ENCODE peak calls at places on chromosomes 5 and 9, in six cellular contexts. P, O, Y, E, A and Q are unnamed samples.

GRCh38 chr9:115137511-115137910 is 19.6 kb upstream of the TNC start:
- DNase-seq in P (no peak), O (no peak), Y (no peak), E (no peak), A (no peak), Q (no peak)

GRCh38 chr5:127942246-127943060 is 141.1 kb upstream of the SLC12A2 start:
- DNase-seq in P (peak), O (no peak), Y (peak), E (no peak), A (no peak), Q (no peak)

GRCh38 chr5:113487779-113488644 is at the start of gene MCC:
- DNase-seq in P (peak), O (peak), Y (peak), E (peak), A (peak), Q (no peak)

GRCh38 chr9:86352440-86353106 is 1.6 kb downstream of the TUT7 start:
- DNase-seq in P (no peak), O (no peak), Y (no peak), E (no peak), A (no peak), Q (no peak)

GRCh38 chr5:86861514-86861913 is 243.8 kb downstream of the COX7C start:
- DNase-seq in P (no peak), O (peak), Y (peak), E (no peak), A (no peak), Q (no peak)

GRCh38 chr5:91956738-91957137 is 573.6 kb upstream of the ARRDC3 start:
- DNase-seq in P (no peak), O (peak), Y (no peak), E (no peak), A (no peak), Q (no peak)

GRCh38 chr5:102823441-102823874 is 68.4 kb downstream of the PAM start:
- DNase-seq in P (no peak), O (no peak), Y (no peak), E (no peak), A (no peak), Q (no peak)

GRCh38 chr5:109585012-109585599 is 104.6 kb upstream of the MAN2A1 start:
- DNase-seq in P (peak), O (no peak), Y (no peak), E (no peak), A (no peak), Q (no peak)

GRCh38 chr5:2634399-2635176 is 116.9 kb downstream of the IRX2 start:
- DNase-seq in P (no peak), O (no peak), Y (no peak), E (no peak), A (no peak), Q (no peak)

GRCh38 chr9:124309665-124310064 is 51.9 kb downstream of the NEK6 start:
- DNase-seq in P (peak), O (no peak), Y (peak), E (peak), A (no peak), Q (no peak)

GRCh38 chr5:33688041-33688980 is 203.5 kb downstream of the ADAMTS12 start:
- DNase-seq in P (peak), O (no peak), Y (no peak), E (no peak), A (no peak), Q (no peak)

GRCh38 chr9:5305741-5306140 is 1.2 kb upstream of the RLN2 start:
- DNase-seq in P (no peak), O (no peak), Y (no peak), E (no peak), A (no peak), Q (no peak)

GRCh38 chr5:111173476-111173875 is 50.7 kb upstream of the CAMK4 start:
- DNase-seq in P (no peak), O (no peak), Y (no peak), E (no peak), A (no peak), Q (no peak)

GRCh38 chr9:137611623-137612609 is 6.4 kb downstream of the ARRDC1 start:
- DNase-seq in P (peak), O (no peak), Y (peak), E (peak), A (peak), Q (no peak)

GRCh38 chr9:74804018-74804385 is 83.7 kb downstream of the TRPM6 start:
- DNase-seq in P (peak), O (no peak), Y (peak), E (peak), A (peak), Q (no peak)

GRCh38 chr9:1959347-1959746 is 55.8 kb upstream of the SMARCA2 start:
- DNase-seq in P (no peak), O (no peak), Y (no peak), E (no peak), A (no peak), Q (no peak)

GRCh38 chr9:103139891-103140290 is 144.8 kb downstream of the CYLC2 start:
- DNase-seq in P (no peak), O (no peak), Y (no peak), E (no peak), A (no peak), Q (no peak)

GRCh38 chr9:115691097-115691496 is 462.5 kb upstream of the PAPPA start:
- DNase-seq in P (peak), O (no peak), Y (peak), E (peak), A (no peak), Q (no peak)

GRCh38 chr5:154430961-154431630 is 14.7 kb upstream of the SAP30L start:
- DNase-seq in P (no peak), O (no peak), Y (no peak), E (no peak), A (no peak), Q (no peak)

GRCh38 chr5:151718653-151719052 is 31.9 kb upstream of the SPARC start:
- DNase-seq in P (no peak), O (no peak), Y (no peak), E (no peak), A (no peak), Q (no peak)
- H3K4me3 ChIP-seq in P (no peak), O (no peak), Y (no peak), E (no peak), A (no peak), Q (no peak)

DNA sequence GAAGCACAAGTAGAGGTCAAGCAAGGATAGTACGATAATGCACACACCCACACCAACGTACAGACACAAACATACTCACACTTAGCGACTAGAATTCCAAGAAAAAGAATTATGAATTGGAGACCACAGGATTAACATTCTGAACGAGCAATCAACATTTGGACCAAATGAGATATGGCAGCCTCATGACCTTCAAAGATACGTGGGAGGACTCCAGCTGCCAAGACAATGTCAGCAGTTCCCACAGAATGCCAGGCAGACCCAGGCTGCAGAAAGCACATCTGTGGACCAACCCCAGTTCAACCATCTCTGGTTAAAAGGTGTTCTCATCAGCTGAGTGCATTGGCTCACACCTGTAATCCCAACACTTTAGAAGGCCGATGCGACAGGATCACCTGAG is 187.6 kb upstream of the GRAMD2B start:
- DNase-seq in P (no peak), O (no peak), Y (no peak), E (no peak), A (no peak), Q (no peak)
- H3K4me3 ChIP-seq in P (no peak), O (no peak), Y (no peak), E (no peak), A (no peak), Q (no peak)

GRCh38 chr5:174311531-174312269 is 266.2 kb downstream of the NSG2 start:
- DNase-seq in P (peak), O (peak), Y (peak), E (no peak), A (no peak), Q (peak)
- H3K4me3 ChIP-seq in P (peak), O (peak), Y (peak), E (peak), A (peak), Q (no peak)

GRCh38 chr9:78599939-78600338 is 303.0 kb downstream of the PSAT1 start:
- DNase-seq in P (no peak), O (no peak), Y (no peak), E (no peak), A (no peak), Q (no peak)

GRCh38 chr9:78605029-78605930 is 308.4 kb downstream of the PSAT1 start:
- DNase-seq in P (no peak), O (no peak), Y (no peak), E (no peak), A (no peak), Q (no peak)

GRCh38 chr9:78606011-78606410 is 309.1 kb downstream of the PSAT1 start:
- DNase-seq in P (no peak), O (no peak), Y (no peak), E (no peak), A (no peak), Q (no peak)

GRCh38 chr9:78598120-78598519 is 301.2 kb downstream of the PSAT1 start:
- DNase-seq in P (no peak), O (no peak), Y (no peak), E (no peak), A (peak), Q (no peak)

DNA sequence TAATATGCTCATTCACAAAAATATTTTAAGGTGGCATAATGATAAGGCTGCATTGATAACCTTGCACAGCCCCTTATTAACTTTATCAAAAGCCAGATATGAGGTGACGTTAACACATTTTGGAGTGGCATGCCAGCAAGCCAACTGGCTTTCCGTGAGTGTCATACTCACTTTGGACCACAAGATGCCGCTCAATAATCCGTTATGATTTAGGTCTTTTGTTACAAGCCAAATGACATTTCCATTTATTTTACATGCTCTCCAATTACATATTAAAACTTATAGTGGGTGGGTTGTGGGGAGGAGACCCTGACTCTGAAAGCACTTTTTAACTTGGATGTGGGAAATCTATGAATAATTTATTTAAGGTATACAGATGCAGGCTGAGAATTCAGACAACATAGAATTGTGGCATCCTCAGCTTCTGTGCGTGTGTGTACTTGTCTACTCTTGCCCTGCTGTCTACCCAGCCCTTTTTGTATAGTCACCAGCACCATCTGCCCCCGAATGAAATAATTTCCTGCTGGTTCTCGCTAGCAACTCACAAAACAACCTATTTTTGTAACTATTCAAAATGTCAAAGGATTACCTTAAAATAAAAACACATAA is 305.1 kb downstream of the PSAT1 start:
- DNase-seq in P (peak), O (peak), Y (peak), E (peak), A (peak), Q (peak)
- H3K4me3 ChIP-seq in P (peak), O (no peak), Y (no peak), E (peak), A (no peak), Q (no peak)

GRCh38 chr9:93958875-93959682 is 3.9 kb upstream of the BARX1 start:
- DNase-seq in P (no peak), O (no peak), Y (no peak), E (no peak), A (no peak), Q (no peak)
- H3K4me3 ChIP-seq in P (peak), O (peak), Y (no peak), E (no peak), A (no peak), Q (peak)

DNA sequence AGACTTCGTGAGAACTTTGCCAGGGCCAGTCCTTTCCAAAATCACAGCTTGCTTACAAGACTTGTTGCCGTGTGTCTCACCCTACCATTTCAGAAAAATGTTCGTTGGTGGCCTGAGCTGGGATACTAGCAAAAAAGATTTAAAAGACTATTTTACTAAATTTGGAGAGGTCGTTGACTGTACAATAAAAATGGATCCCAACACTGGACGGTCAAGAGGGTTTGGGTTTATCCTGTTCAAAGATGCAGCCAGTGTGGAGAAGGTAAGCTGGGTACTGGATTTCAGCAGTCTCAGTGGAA is 1.4 kb downstream of the HNRNPAB start:
- DNase-seq in P (no peak), O (no peak), Y (no peak), E (no peak), A (no peak), Q (no peak)
- H3K4me3 ChIP-seq in P (peak), O (peak), Y (peak), E (peak), A (peak), Q (peak)

DNA sequence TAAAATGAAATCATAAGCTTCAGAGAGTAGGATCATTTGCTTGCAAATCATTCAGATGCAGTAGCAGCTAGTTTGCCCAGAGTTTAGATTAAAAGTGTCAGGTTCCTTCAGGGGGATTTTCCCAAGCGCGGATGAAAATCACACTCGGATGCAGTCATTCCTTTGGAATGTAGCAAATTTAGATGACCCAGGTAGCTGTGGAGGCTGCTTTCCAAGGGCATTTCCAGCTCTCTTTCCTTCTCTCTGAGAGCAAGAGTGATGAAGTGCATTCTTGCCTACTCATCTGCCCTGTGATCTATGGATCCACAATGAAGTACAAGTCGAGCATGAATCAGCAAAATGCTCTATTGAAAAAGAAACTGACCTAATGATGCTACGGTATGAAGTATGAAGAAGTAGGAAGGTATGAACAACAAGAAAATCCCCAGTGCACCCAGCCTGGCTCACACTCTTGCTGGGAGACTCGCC is 200.2 kb downstream of the PLK2 start:
- DNase-seq in P (peak), O (peak), Y (peak), E (peak), A (no peak), Q (no peak)
- H3K4me3 ChIP-seq in P (peak), O (no peak), Y (peak), E (peak), A (no peak), Q (no peak)